ENCODE peak calls at places on chromosomes 7 and 10, in nine cellular contexts. I is AG09309; O is GM19239; W is Calu3; L is fibroblast of mammary gland; E is left cardiac atrium; M is activated naive CD4-positive, alpha-beta T cell treated with anti-CD3 and anti-CD28 coated beads for 36 hours; B is GM23248; T is ELF-1. R is an unnamed sample.

GRCh38 chr7:86598311-86598710 is 45.4 kb upstream of the GRM3 start:
- DNase-seq in B (no peak), M (no peak), W (peak), T (peak), I (no peak), E (no peak), O (no peak), L (no peak), R (no peak)

GRCh38 chr10:43166207-43166878 is 28.1 kb downstream of the CSGALNACT2 start:
- DNase-seq in E (no peak), B (no peak), O (no peak), I (no peak), T (no peak), W (no peak), M (no peak), L (peak), R (no peak)

GRCh38 chr7:47125529-47125928 is 456.4 kb downstream of the TNS3 start:
- DNase-seq in M (no peak), B (no peak), I (no peak), W (no peak), O (no peak), T (no peak), L (no peak), E (no peak), R (no peak)

GRCh38 chr7:73703985-73704639 is 15.4 kb downstream of the STX1A start:
- DNase-seq in E (peak), O (no peak), W (no peak), M (peak), L (peak), B (peak), I (no peak), T (peak), R (peak)

GRCh38 chr10:7666253-7667023 is at the start of gene ITIH5:
- DNase-seq in I (no peak), B (peak), L (no peak), W (peak), M (no peak), E (peak), O (no peak), T (peak), R (peak)

GRCh38 chr7:20220824-20221547 is 3.8 kb upstream of the MACC1 start:
- DNase-seq in E (no peak), T (no peak), B (peak), O (no peak), W (no peak), M (no peak), I (peak), L (peak), R (no peak)

GRCh38 chr10:75347211-75347610 is 54.4 kb downstream of the ZNF503 start:
- DNase-seq in E (no peak), W (no peak), B (no peak), I (no peak), T (no peak), M (no peak), L (no peak), O (no peak), R (no peak)

GRCh38 chr10:104113557-104113956 is 8.4 kb upstream of the SFR1 start:
- DNase-seq in O (no peak), B (no peak), I (no peak), M (no peak), L (no peak), W (no peak), T (no peak), E (no peak), R (no peak)

GRCh38 chr10:9305018-9305655 is 1250.6 kb downstream of the GATA3 start:
- DNase-seq in I (no peak), W (no peak), T (no peak), L (peak), B (peak), M (no peak), O (no peak), E (no peak), R (no peak)

GRCh38 chr7:108452707-108453106 is 3.5 kb downstream of the NRCAM start:
- DNase-seq in T (no peak), E (no peak), I (no peak), M (no peak), B (peak), W (peak), L (peak), O (peak), R (no peak)

GRCh38 chr10:108374991-108375390 is 1210.5 kb upstream of the SORCS1 start:
- DNase-seq in B (no peak), O (no peak), T (no peak), W (no peak), I (no peak), M (no peak), L (no peak), E (no peak), R (no peak)

GRCh38 chr7:131040467-131040932 is 287.2 kb upstream of the MKLN1 start:
- DNase-seq in M (peak), O (peak), T (peak), E (no peak), I (no peak), B (peak), L (peak), W (peak), R (no peak)

GRCh38 chr7:2687338-2687869 is 598 bp upstream of the AMZ1 start:
- DNase-seq in W (peak), M (no peak), I (no peak), T (no peak), B (peak), E (no peak), O (no peak), L (peak), R (no peak)